ENCODE peak calls at places on chromosomes 7 and 10, in ten cellular contexts. One of them, this sample, is unnamed.

GRCh38 chr10:103629581-103629980 is 136.1 kb downstream of the NEURL1 start:
- DNase-seq in esophagus squamous epithelium: no peak
- DNase-seq in A549: no peak
- DNase-seq in astrocyte of the spinal cord: no peak
- DNase-seq in RWPE2: no peak
- DNase-seq in AG04449: no peak
- DNase-seq in transverse colon: no peak
- DNase-seq in Peyer's patch: no peak
- DNase-seq in Caco-2: no peak
- DNase-seq in heart right ventricle: no peak
- DNase-seq in this sample: no peak

GRCh38 chr7:30973791-30974604 is 10.2 kb downstream of the GHRHR start:
- DNase-seq in Caco-2: no peak
- DNase-seq in Peyer's patch: no peak
- DNase-seq in astrocyte of the spinal cord: no peak
- DNase-seq in A549: no peak
- DNase-seq in heart right ventricle: no peak
- DNase-seq in RWPE2: no peak
- DNase-seq in AG04449: no peak
- DNase-seq in transverse colon: no peak
- DNase-seq in esophagus squamous epithelium: no peak
- DNase-seq in this sample: no peak

GRCh38 chr10:124053971-124054370 is 39.4 kb downstream of the CHST15 start:
- DNase-seq in AG04449: no peak
- DNase-seq in Peyer's patch: no peak
- DNase-seq in heart right ventricle: no peak
- DNase-seq in transverse colon: no peak
- DNase-seq in astrocyte of the spinal cord: no peak
- DNase-seq in A549: no peak
- DNase-seq in esophagus squamous epithelium: no peak
- DNase-seq in RWPE2: no peak
- DNase-seq in Caco-2: no peak
- DNase-seq in this sample: no peak

GRCh38 chr7:52355059-52355458 is 680.4 kb upstream of the POM121L12 start:
- DNase-seq in Peyer's patch: no peak
- DNase-seq in astrocyte of the spinal cord: no peak
- DNase-seq in transverse colon: no peak
- DNase-seq in heart right ventricle: no peak
- DNase-seq in Caco-2: no peak
- DNase-seq in AG04449: no peak
- DNase-seq in RWPE2: no peak
- DNase-seq in esophagus squamous epithelium: no peak
- DNase-seq in A549: no peak
- DNase-seq in this sample: no peak

GRCh38 chr10:47055386-47056382 is 144.5 kb downstream of the PTPN20 start:
- DNase-seq in Caco-2: no peak
- DNase-seq in AG04449: no peak
- DNase-seq in RWPE2: no peak
- DNase-seq in heart right ventricle: no peak
- DNase-seq in Peyer's patch: no peak
- DNase-seq in transverse colon: no peak
- DNase-seq in astrocyte of the spinal cord: no peak
- DNase-seq in esophagus squamous epithelium: no peak
- DNase-seq in A549: no peak
- DNase-seq in this sample: no peak

GRCh38 chr7:107506683-107507339 is 37.0 kb downstream of the GPR22 start:
- DNase-seq in esophagus squamous epithelium: no peak
- DNase-seq in Peyer's patch: no peak
- DNase-seq in AG04449: no peak
- DNase-seq in A549: no peak
- DNase-seq in heart right ventricle: peak; percentile 11
- DNase-seq in Caco-2: peak; percentile 84
- DNase-seq in transverse colon: peak; percentile 85
- DNase-seq in astrocyte of the spinal cord: peak; percentile 5
- DNase-seq in RWPE2: peak; percentile 82
- DNase-seq in this sample: no peak

GRCh38 chr7:97868314-97868713 is 3.9 kb downstream of the ASNS start:
- DNase-seq in astrocyte of the spinal cord: no peak
- DNase-seq in RWPE2: no peak
- DNase-seq in AG04449: no peak
- DNase-seq in esophagus squamous epithelium: no peak
- DNase-seq in A549: no peak
- DNase-seq in transverse colon: no peak
- DNase-seq in Peyer's patch: no peak
- DNase-seq in heart right ventricle: no peak
- DNase-seq in Caco-2: no peak
- DNase-seq in this sample: no peak

GRCh38 chr10:19889279-19889678 is 73.0 kb downstream of the PLXDC2 start:
- DNase-seq in Caco-2: no peak
- DNase-seq in Peyer's patch: no peak
- DNase-seq in A549: no peak
- DNase-seq in RWPE2: no peak
- DNase-seq in transverse colon: no peak
- DNase-seq in AG04449: no peak
- DNase-seq in esophagus squamous epithelium: no peak
- DNase-seq in heart right ventricle: no peak
- DNase-seq in astrocyte of the spinal cord: peak; percentile 22
- DNase-seq in this sample: no peak

GRCh38 chr7:44287488-44288380 is 37.7 kb downstream of the CAMK2B start:
- DNase-seq in Caco-2: peak; percentile 28
- DNase-seq in astrocyte of the spinal cord: no peak
- DNase-seq in Peyer's patch: no peak
- DNase-seq in RWPE2: peak; percentile 34
- DNase-seq in A549: no peak
- DNase-seq in AG04449: no peak
- DNase-seq in heart right ventricle: no peak
- DNase-seq in esophagus squamous epithelium: no peak
- DNase-seq in transverse colon: peak; percentile 2
- DNase-seq in this sample: peak; percentile 9

GRCh38 chr10:132297521-132297920 is 10.2 kb downstream of the STK32C start:
- DNase-seq in AG04449: no peak
- DNase-seq in heart right ventricle: no peak
- DNase-seq in RWPE2: no peak
- DNase-seq in Caco-2: no peak
- DNase-seq in transverse colon: no peak
- DNase-seq in astrocyte of the spinal cord: no peak
- DNase-seq in esophagus squamous epithelium: no peak
- DNase-seq in A549: no peak
- DNase-seq in Peyer's patch: no peak
- DNase-seq in this sample: no peak

GRCh38 chr7:158843775-158844174 is 12.6 kb upstream of the DYNC2I1 start:
- DNase-seq in A549: no peak
- DNase-seq in heart right ventricle: no peak
- DNase-seq in transverse colon: no peak
- DNase-seq in esophagus squamous epithelium: no peak
- DNase-seq in Caco-2: no peak
- DNase-seq in astrocyte of the spinal cord: no peak
- DNase-seq in AG04449: no peak
- DNase-seq in RWPE2: no peak
- DNase-seq in Peyer's patch: no peak
- DNase-seq in this sample: no peak

DNA sequence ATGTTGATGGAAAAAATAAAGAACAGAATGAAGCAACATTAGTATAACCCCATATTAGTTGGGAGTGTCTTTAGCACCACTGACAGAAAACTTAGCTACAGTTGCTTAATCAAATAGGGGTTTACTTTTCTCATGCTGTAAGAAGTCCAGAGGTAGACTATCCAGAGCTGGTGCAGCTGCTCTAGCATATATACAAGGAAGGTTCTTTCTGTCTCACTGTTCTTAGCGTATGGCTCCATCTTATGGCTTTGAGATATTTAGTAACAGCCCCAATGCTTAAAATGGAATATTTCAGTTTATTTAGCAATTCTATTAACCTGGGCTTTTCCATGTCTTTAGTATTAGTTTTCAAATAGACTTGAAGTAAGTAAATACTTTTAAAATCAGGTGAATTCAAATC is 15.2 kb upstream of the WNT2 start:
- DNase-seq in AG04449: no peak
- DNase-seq in astrocyte of the spinal cord: no peak
- DNase-seq in heart right ventricle: no peak
- DNase-seq in A549: no peak
- DNase-seq in Peyer's patch: no peak
- DNase-seq in esophagus squamous epithelium: no peak
- DNase-seq in Caco-2: no peak
- DNase-seq in transverse colon: no peak
- DNase-seq in RWPE2: no peak
- DNase-seq in this sample: no peak
- TF ChIP-seq CTCF in AG04449: no peak
- TF ChIP-seq CTCF in astrocyte of the spinal cord: no peak
- TF ChIP-seq CTCF in heart right ventricle: no peak
- TF ChIP-seq CTCF in A549: no peak
- TF ChIP-seq CTCF in Peyer's patch: no peak
- TF ChIP-seq CTCF in esophagus squamous epithelium: no peak
- TF ChIP-seq CTCF in Caco-2: no peak
- TF ChIP-seq CTCF in transverse colon: no peak
- TF ChIP-seq CTCF in RWPE2: peak; percentile 17
- TF ChIP-seq CTCF in this sample: no peak

DNA sequence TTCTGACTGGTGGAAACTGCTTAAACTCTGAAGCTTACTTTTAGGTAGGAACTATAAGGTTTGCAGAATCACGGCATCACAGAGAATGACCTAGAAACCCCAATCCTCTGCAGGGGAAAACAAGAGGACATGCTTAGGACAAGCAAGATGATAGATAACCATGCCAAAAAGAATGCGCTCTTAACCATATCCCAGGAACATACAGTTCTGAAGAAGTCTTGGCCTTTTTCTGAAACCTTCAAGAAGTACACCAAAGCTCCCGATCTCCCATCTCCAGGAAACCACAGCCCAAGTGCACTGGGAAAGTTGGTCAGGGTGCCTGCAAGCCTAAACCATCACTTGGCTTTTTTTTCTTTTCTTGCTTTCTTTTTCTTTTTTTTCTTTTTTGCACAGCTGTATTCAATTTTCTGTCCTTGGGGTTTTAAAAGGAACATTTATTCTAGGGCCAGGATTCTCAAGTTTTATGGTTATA is 12.2 kb upstream of the SVIL start:
- DNase-seq in astrocyte of the spinal cord: peak; percentile 81
- DNase-seq in transverse colon: no peak
- DNase-seq in Peyer's patch: no peak
- DNase-seq in heart right ventricle: no peak
- DNase-seq in Caco-2: no peak
- DNase-seq in A549: no peak
- DNase-seq in esophagus squamous epithelium: no peak
- DNase-seq in AG04449: no peak
- DNase-seq in RWPE2: no peak
- DNase-seq in this sample: no peak
- TF ChIP-seq CTCF in astrocyte of the spinal cord: no peak
- TF ChIP-seq CTCF in transverse colon: no peak
- TF ChIP-seq CTCF in Peyer's patch: no peak
- TF ChIP-seq CTCF in heart right ventricle: no peak
- TF ChIP-seq CTCF in Caco-2: no peak
- TF ChIP-seq CTCF in A549: no peak
- TF ChIP-seq CTCF in esophagus squamous epithelium: no peak
- TF ChIP-seq CTCF in AG04449: no peak
- TF ChIP-seq CTCF in RWPE2: no peak
- TF ChIP-seq CTCF in this sample: no peak

DNA sequence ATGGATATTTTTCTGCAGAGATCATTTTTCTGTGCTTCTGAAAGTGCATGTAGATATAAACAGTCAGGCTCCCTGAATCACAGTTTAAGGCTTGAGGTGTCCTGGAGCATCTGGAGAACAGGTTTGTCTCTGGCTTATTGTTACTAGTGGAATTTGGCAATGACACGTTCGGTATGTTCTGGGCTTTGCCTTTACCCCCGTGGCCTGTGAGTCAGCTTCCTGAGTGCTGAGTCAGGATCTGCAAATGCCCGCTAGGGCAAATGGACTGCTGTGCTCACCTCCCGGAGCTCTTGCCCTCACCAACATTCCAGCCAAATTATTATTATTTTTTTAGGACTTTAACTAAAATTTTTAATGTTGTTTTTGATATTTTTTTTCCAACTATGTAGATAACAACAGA is 192.5 kb upstream of the PRSS1 start:
- DNase-seq in astrocyte of the spinal cord: peak; percentile 97
- DNase-seq in Peyer's patch: no peak
- DNase-seq in esophagus squamous epithelium: no peak
- DNase-seq in heart right ventricle: peak; percentile 14
- DNase-seq in RWPE2: peak; percentile 90
- DNase-seq in A549: peak; percentile 87
- DNase-seq in AG04449: peak; percentile 91
- DNase-seq in Caco-2: peak; percentile 74
- DNase-seq in transverse colon: peak; percentile 18
- DNase-seq in this sample: no peak
- TF ChIP-seq CTCF in astrocyte of the spinal cord: peak; percentile 29
- TF ChIP-seq CTCF in Peyer's patch: no peak
- TF ChIP-seq CTCF in esophagus squamous epithelium: peak; percentile 30
- TF ChIP-seq CTCF in heart right ventricle: no peak
- TF ChIP-seq CTCF in RWPE2: peak; percentile 10
- TF ChIP-seq CTCF in A549: no peak
- TF ChIP-seq CTCF in AG04449: peak; percentile 45
- TF ChIP-seq CTCF in Caco-2: peak; percentile 29
- TF ChIP-seq CTCF in transverse colon: no peak
- TF ChIP-seq CTCF in this sample: no peak

GRCh38 chr7:3429981-3430380 is 128.9 kb downstream of the SDK1 start:
- DNase-seq in Caco-2: no peak
- DNase-seq in astrocyte of the spinal cord: no peak
- DNase-seq in heart right ventricle: no peak
- DNase-seq in transverse colon: no peak
- DNase-seq in Peyer's patch: no peak
- DNase-seq in AG04449: no peak
- DNase-seq in A549: no peak
- DNase-seq in RWPE2: no peak
- DNase-seq in esophagus squamous epithelium: no peak
- DNase-seq in this sample: no peak

GRCh38 chr7:3432916-3433315 is 131.9 kb downstream of the SDK1 start:
- DNase-seq in AG04449: no peak
- DNase-seq in Caco-2: no peak
- DNase-seq in RWPE2: no peak
- DNase-seq in transverse colon: no peak
- DNase-seq in heart right ventricle: no peak
- DNase-seq in A549: no peak
- DNase-seq in Peyer's patch: no peak
- DNase-seq in esophagus squamous epithelium: no peak
- DNase-seq in astrocyte of the spinal cord: no peak
- DNase-seq in this sample: no peak

GRCh38 chr7:3430588-3430987 is 129.5 kb downstream of the SDK1 start:
- DNase-seq in A549: no peak
- DNase-seq in Peyer's patch: no peak
- DNase-seq in RWPE2: no peak
- DNase-seq in heart right ventricle: no peak
- DNase-seq in AG04449: no peak
- DNase-seq in Caco-2: peak; percentile 83
- DNase-seq in astrocyte of the spinal cord: no peak
- DNase-seq in transverse colon: no peak
- DNase-seq in esophagus squamous epithelium: no peak
- DNase-seq in this sample: no peak

GRCh38 chr7:3434611-3435010 is 133.6 kb downstream of the SDK1 start:
- DNase-seq in esophagus squamous epithelium: no peak
- DNase-seq in heart right ventricle: no peak
- DNase-seq in A549: no peak
- DNase-seq in transverse colon: no peak
- DNase-seq in Peyer's patch: no peak
- DNase-seq in Caco-2: no peak
- DNase-seq in AG04449: no peak
- DNase-seq in astrocyte of the spinal cord: no peak
- DNase-seq in RWPE2: no peak
- DNase-seq in this sample: no peak

DNA sequence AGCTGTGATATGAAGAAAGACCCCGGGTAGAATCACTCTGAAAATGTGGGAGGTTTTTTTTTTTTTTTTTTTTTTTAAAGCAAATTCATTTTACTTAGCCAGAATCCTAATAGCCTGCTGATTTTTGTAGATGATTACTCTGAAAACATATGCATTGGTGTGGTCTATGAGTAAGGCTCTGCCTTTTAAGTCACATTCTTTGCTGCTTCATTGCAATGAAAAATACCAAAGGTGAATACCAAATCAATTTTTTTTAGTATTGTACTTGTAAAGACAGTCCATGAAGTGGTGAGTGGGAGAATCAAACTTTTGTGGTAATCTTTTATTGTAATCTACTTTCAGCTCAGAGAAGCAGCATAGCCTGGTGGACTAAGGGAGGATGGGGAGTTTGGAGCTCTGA is 130.3 kb downstream of the SDK1 start:
- DNase-seq in A549: no peak
- DNase-seq in esophagus squamous epithelium: no peak
- DNase-seq in astrocyte of the spinal cord: peak; percentile 65
- DNase-seq in AG04449: no peak
- DNase-seq in transverse colon: no peak
- DNase-seq in RWPE2: no peak
- DNase-seq in Peyer's patch: no peak
- DNase-seq in Caco-2: no peak
- DNase-seq in heart right ventricle: no peak
- DNase-seq in this sample: no peak
- TF ChIP-seq CTCF in A549: no peak
- TF ChIP-seq CTCF in esophagus squamous epithelium: no peak
- TF ChIP-seq CTCF in astrocyte of the spinal cord: no peak
- TF ChIP-seq CTCF in AG04449: no peak
- TF ChIP-seq CTCF in transverse colon: no peak
- TF ChIP-seq CTCF in RWPE2: no peak
- TF ChIP-seq CTCF in Peyer's patch: no peak
- TF ChIP-seq CTCF in Caco-2: no peak
- TF ChIP-seq CTCF in heart right ventricle: no peak
- TF ChIP-seq CTCF in this sample: no peak

This sample was measured in activated B cell treated with CpG ODN at 0.5 μM for 24 hours.